ENCODE peak calls at places on chromosomes 12 and 14, in ten cellular contexts. C, F, E, W, H, V, Z, Y, I and L are unnamed samples.

GRCh38 chr14:22313172-22313801 is 275.7 kb downstream of the DAD1 start:
- DNase-seq in C (no peak), F (no peak), E (no peak), W (no peak), H (no peak), V (no peak), Z (no peak), Y (no peak), I (no peak), L (no peak)

GRCh38 chr12:75933136-75933535 is 98.4 kb downstream of the PHLDA1 start:
- DNase-seq in C (no peak), F (no peak), E (peak; percentile 33), W (no peak), H (no peak), V (no peak), Z (no peak), Y (peak; percentile 70), I (peak; percentile 66), L (no peak)

GRCh38 chr14:71749613-71750238 is 182.5 kb upstream of the RGS6 start:
- DNase-seq in C (no peak), F (no peak), E (no peak), W (peak; percentile 70), H (no peak), V (no peak), Z (no peak), Y (no peak), I (no peak), L (no peak)

GRCh38 chr12:65501093-65501621 is 222.7 kb downstream of the MSRB3 start:
- DNase-seq in C (no peak), F (no peak), E (no peak), W (no peak), H (no peak), V (no peak), Z (no peak), Y (peak; percentile 25), I (no peak), L (no peak)

GRCh38 chr12:6167327-6168280 is 32.6 kb upstream of the CD9 start:
- DNase-seq in C (no peak), F (no peak), E (peak; percentile 98), W (peak; percentile 4), H (no peak), V (peak; percentile 90), Z (no peak), Y (peak; percentile 97), I (peak; percentile 94), L (no peak)

GRCh38 chr12:75564398-75564797 is 53.0 kb upstream of the KRR1 start:
- DNase-seq in C (no peak), F (no peak), E (no peak), W (no peak), H (no peak), V (no peak), Z (no peak), Y (no peak), I (no peak), L (no peak)

GRCh38 chr14:65938738-65939137 is 526.2 kb downstream of the FUT8 start:
- DNase-seq in C (no peak), F (no peak), E (no peak), W (no peak), H (no peak), V (no peak), Z (no peak), Y (no peak), I (no peak), L (no peak)

GRCh38 chr14:59309291-59309900 is 120.9 kb downstream of the DAAM1 start:
- DNase-seq in C (no peak), F (no peak), E (no peak), W (no peak), H (no peak), V (no peak), Z (no peak), Y (no peak), I (no peak), L (no peak)

GRCh38 chr12:19695244-19696098 is 256.2 kb downstream of the AEBP2 start:
- DNase-seq in C (no peak), F (no peak), E (peak; percentile 49), W (no peak), H (no peak), V (no peak), Z (no peak), Y (peak; percentile 28), I (no peak), L (no peak)

GRCh38 chr14:50095895-50096294 is 20.5 kb downstream of the VCPKMT start:
- DNase-seq in C (no peak), F (no peak), E (peak; percentile 34), W (peak; percentile 90), H (no peak), V (no peak), Z (no peak), Y (no peak), I (no peak), L (no peak)

GRCh38 chr12:52310622-52311281 is 10.4 kb downstream of the KRT83 start:
- DNase-seq in C (no peak), F (no peak), E (no peak), W (no peak), H (no peak), V (no peak), Z (no peak), Y (peak; percentile 45), I (no peak), L (no peak)

GRCh38 chr12:30700216-30700900 is 4.7 kb upstream of the IPO8 start:
- DNase-seq in C (no peak), F (no peak), E (no peak), W (no peak), H (no peak), V (no peak), Z (no peak), Y (no peak), I (no peak), L (no peak)

GRCh38 chr14:87522575-87522974 is 470.4 kb downstream of the GALC start:
- DNase-seq in C (no peak), F (no peak), E (no peak), W (no peak), H (no peak), V (no peak), Z (no peak), Y (no peak), I (no peak), L (no peak)

GRCh38 chr12:47160296-47161244 is 80.8 kb upstream of the AMIGO2 start:
- DNase-seq in C (no peak), F (no peak), E (peak; percentile 38), W (no peak), H (no peak), V (no peak), Z (no peak), Y (no peak), I (no peak), L (no peak)

GRCh38 chr14:105070760-105071137 is 5.5 kb upstream of the GPR132 start:
- DNase-seq in C (no peak), F (no peak), E (no peak), W (no peak), H (no peak), V (peak; percentile 72), Z (no peak), Y (no peak), I (no peak), L (no peak)

GRCh38 chr12:64618953-64619590 is 8.8 kb downstream of the RASSF3 start:
- DNase-seq in C (no peak), F (no peak), E (peak; percentile 97), W (no peak), H (no peak), V (no peak), Z (no peak), Y (peak; percentile 46), I (no peak), L (no peak)

GRCh38 chr12:3694673-3695072 is 58.2 kb downstream of the CRACR2A start:
- DNase-seq in C (no peak), F (no peak), E (no peak), W (no peak), H (no peak), V (no peak), Z (no peak), Y (no peak), I (no peak), L (no peak)

GRCh38 chr14:73825551-73826188 is 26.0 kb upstream of the PTGR2 start:
- DNase-seq in C (peak; percentile 50), F (peak; percentile 84), E (peak; percentile 81), W (peak; percentile 79), H (peak; percentile 83), V (peak; percentile 88), Z (peak; percentile 50), Y (peak; percentile 86), I (peak; percentile 50), L (peak; percentile 55)

GRCh38 chr14:23517650-23518329 is 33.8 kb downstream of the ZFHX2 start:
- DNase-seq in C (no peak), F (no peak), E (no peak), W (no peak), H (no peak), V (no peak), Z (no peak), Y (no peak), I (no peak), L (no peak)

GRCh38 chr14:36503771-36504741 is 16.0 kb downstream of the NKX2-1 start:
- DNase-seq in C (no peak), F (no peak), E (no peak), W (no peak), H (no peak), V (no peak), Z (no peak), Y (no peak), I (no peak), L (no peak)

GRCh38 chr14:103868242-103868897 is 21.0 kb upstream of the PPP1R13B start:
- DNase-seq in C (no peak), F (no peak), E (no peak), W (no peak), H (no peak), V (no peak), Z (no peak), Y (no peak), I (no peak), L (no peak)

GRCh38 chr14:90406384-90406798 is 9.6 kb downstream of the CALM1 start:
- DNase-seq in C (no peak), F (no peak), E (no peak), W (no peak), H (no peak), V (peak; percentile 26), Z (no peak), Y (no peak), I (no peak), L (no peak)

GRCh38 chr12:130438243-130438620 is 100.5 kb downstream of the PIWIL1 start:
- DNase-seq in C (no peak), F (no peak), E (no peak), W (no peak), H (no peak), V (no peak), Z (no peak), Y (no peak), I (no peak), L (no peak)

GRCh38 chr12:124498178-124498869 is 69.1 kb downstream of the NCOR2 start:
- DNase-seq in C (no peak), F (no peak), E (no peak), W (no peak), H (no peak), V (no peak), Z (no peak), Y (peak; percentile 38), I (no peak), L (no peak)

GRCh38 chr14:49687942-49688700 is at the start of gene POLE2:
- DNase-seq in C (peak; percentile 23), F (peak; percentile 83), E (peak; percentile 90), W (peak; percentile 84), H (peak; percentile 77), V (peak; percentile 83), Z (peak; percentile 38), Y (peak; percentile 77), I (no peak), L (peak; percentile 10)

GRCh38 chr12:30884804-30885203 is 41.7 kb upstream of the TSPAN11 start:
- DNase-seq in C (no peak), F (no peak), E (peak; percentile 5), W (no peak), H (no peak), V (no peak), Z (no peak), Y (no peak), I (no peak), L (no peak)

GRCh38 chr14:102500190-102500661 is 9.3 kb downstream of the ANKRD9 start:
- DNase-seq in C (no peak), F (no peak), E (peak; percentile 60), W (peak; percentile 78), H (no peak), V (peak; percentile 33), Z (no peak), Y (peak; percentile 73), I (no peak), L (no peak)